ENCODE peak calls at places on chromosomes 6 and 20, in five cellular contexts. One of them, this sample, is unnamed.

GRCh38 chr20:59159822-59160740 is 3.5 kb upstream of the ZNF831 start:
- DNase-seq in CD8-positive, alpha-beta T cell: peak
- DNase-seq in AG04450: no peak
- DNase-seq in breast epithelium: no peak
- DNase-seq in heart left ventricle: no peak
- DNase-seq in this sample: no peak

GRCh38 chr6:137115653-137116052 is 57.8 kb downstream of the IL22RA2 start:
- DNase-seq in CD8-positive, alpha-beta T cell: no peak
- DNase-seq in AG04450: no peak
- DNase-seq in breast epithelium: no peak
- DNase-seq in heart left ventricle: no peak
- DNase-seq in this sample: no peak

GRCh38 chr6:151154418-151154817 is 85.3 kb upstream of the AKAP12 start:
- DNase-seq in CD8-positive, alpha-beta T cell: no peak
- DNase-seq in AG04450: no peak
- DNase-seq in breast epithelium: no peak
- DNase-seq in heart left ventricle: peak
- DNase-seq in this sample: no peak

GRCh38 chr20:1779567-1779966 is 115.6 kb upstream of the SIRPA start:
- DNase-seq in CD8-positive, alpha-beta T cell: no peak
- DNase-seq in AG04450: no peak
- DNase-seq in breast epithelium: no peak
- DNase-seq in heart left ventricle: no peak
- DNase-seq in this sample: no peak

GRCh38 chr6:16947461-16948159 is 154.2 kb upstream of the STMND1 start:
- DNase-seq in CD8-positive, alpha-beta T cell: no peak
- DNase-seq in AG04450: peak
- DNase-seq in breast epithelium: no peak
- DNase-seq in heart left ventricle: no peak
- DNase-seq in this sample: no peak

GRCh38 chr6:109441069-109441816 is 719 bp downstream of the SMPD2 start:
- DNase-seq in CD8-positive, alpha-beta T cell: peak
- DNase-seq in AG04450: no peak
- DNase-seq in breast epithelium: no peak
- DNase-seq in heart left ventricle: no peak
- DNase-seq in this sample: no peak

GRCh38 chr20:33404281-33404680 is 3.0 kb upstream of the CDK5RAP1 start:
- DNase-seq in CD8-positive, alpha-beta T cell: no peak
- DNase-seq in AG04450: no peak
- DNase-seq in breast epithelium: no peak
- DNase-seq in heart left ventricle: no peak
- DNase-seq in this sample: no peak

GRCh38 chr6:95232477-95232876 is 344.9 kb upstream of the MANEA start:
- DNase-seq in CD8-positive, alpha-beta T cell: no peak
- DNase-seq in AG04450: peak
- DNase-seq in breast epithelium: no peak
- DNase-seq in heart left ventricle: no peak
- DNase-seq in this sample: no peak

GRCh38 chr6:75282706-75283105 is 1.9 kb downstream of the TMEM30A start:
- DNase-seq in CD8-positive, alpha-beta T cell: no peak
- DNase-seq in AG04450: no peak
- DNase-seq in breast epithelium: no peak
- DNase-seq in heart left ventricle: no peak
- DNase-seq in this sample: no peak

GRCh38 chr6:31493875-31494694 is 3.9 kb upstream of the MICB start:
- DNase-seq in CD8-positive, alpha-beta T cell: peak
- DNase-seq in AG04450: no peak
- DNase-seq in breast epithelium: peak
- DNase-seq in heart left ventricle: peak
- DNase-seq in this sample: no peak

GRCh38 chr20:59207742-59208357 is 44.2 kb downstream of the ZNF831 start:
- DNase-seq in CD8-positive, alpha-beta T cell: peak
- DNase-seq in AG04450: no peak
- DNase-seq in breast epithelium: no peak
- DNase-seq in heart left ventricle: peak
- DNase-seq in this sample: peak

GRCh38 chr6:111939902-111940301 is 66.7 kb upstream of the FYN start:
- DNase-seq in CD8-positive, alpha-beta T cell: no peak
- DNase-seq in AG04450: no peak
- DNase-seq in breast epithelium: no peak
- DNase-seq in heart left ventricle: no peak
- DNase-seq in this sample: no peak

DNA sequence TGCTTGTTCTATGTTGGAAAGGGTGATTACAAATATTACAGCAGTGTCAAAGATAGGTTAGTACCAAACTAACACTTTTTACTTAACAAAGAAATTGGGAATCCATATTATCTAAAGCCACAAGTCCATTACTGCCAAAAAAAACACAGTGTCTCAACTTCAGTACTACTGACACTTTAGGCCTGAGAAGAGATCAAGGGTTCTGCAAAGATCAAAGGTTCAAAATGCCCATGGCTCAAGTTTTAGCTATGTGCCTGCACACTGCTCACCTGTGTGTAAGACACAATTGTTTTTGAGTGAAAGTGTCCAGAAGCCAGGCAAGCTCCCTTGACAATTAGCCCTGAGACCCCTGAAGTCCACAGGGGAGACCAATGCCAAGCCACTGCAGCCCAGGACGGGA is 132.6 kb downstream of the ZMYND8 start:
- DNase-seq in CD8-positive, alpha-beta T cell: no peak
- DNase-seq in AG04450: no peak
- DNase-seq in breast epithelium: no peak
- DNase-seq in heart left ventricle: no peak
- DNase-seq in this sample: no peak
- H3K27ac ChIP-seq in CD8-positive, alpha-beta T cell: no peak
- H3K27ac ChIP-seq in AG04450: no peak
- H3K27ac ChIP-seq in breast epithelium: no peak
- H3K27ac ChIP-seq in heart left ventricle: no peak
- H3K27ac ChIP-seq in this sample: no peak

DNA sequence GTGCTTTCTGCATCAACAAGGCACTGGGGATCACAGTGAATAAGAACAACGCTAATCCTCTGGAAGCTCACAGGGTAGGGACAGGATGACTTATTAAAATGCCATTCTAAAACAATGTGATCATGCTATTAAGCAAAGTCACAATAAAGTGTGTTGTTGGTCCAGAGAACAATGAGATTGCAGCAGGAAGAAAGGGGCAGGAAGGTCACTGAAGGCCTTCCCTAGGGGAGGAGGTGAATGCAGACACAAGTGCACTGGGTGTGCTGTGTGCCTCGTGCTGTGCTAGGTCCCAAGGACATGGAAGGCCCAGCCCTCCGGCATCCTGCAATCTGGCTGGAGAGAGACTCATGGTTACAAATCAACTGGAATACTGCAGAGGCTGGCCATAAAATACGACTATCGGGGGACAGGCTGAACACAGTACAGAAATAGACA is 55.7 kb downstream of the LYRM4 start:
- DNase-seq in CD8-positive, alpha-beta T cell: no peak
- DNase-seq in AG04450: no peak
- DNase-seq in breast epithelium: no peak
- DNase-seq in heart left ventricle: no peak
- DNase-seq in this sample: no peak
- H3K27ac ChIP-seq in CD8-positive, alpha-beta T cell: no peak
- H3K27ac ChIP-seq in AG04450: no peak
- H3K27ac ChIP-seq in breast epithelium: no peak
- H3K27ac ChIP-seq in heart left ventricle: peak
- H3K27ac ChIP-seq in this sample: peak

GRCh38 chr6:89284081-89284480 is 31.0 kb downstream of the GABRR2 start:
- DNase-seq in CD8-positive, alpha-beta T cell: no peak
- DNase-seq in AG04450: no peak
- DNase-seq in breast epithelium: no peak
- DNase-seq in heart left ventricle: no peak
- DNase-seq in this sample: no peak

GRCh38 chr6:89284963-89285735 is 29.9 kb downstream of the GABRR2 start:
- DNase-seq in CD8-positive, alpha-beta T cell: no peak
- DNase-seq in AG04450: no peak
- DNase-seq in breast epithelium: no peak
- DNase-seq in heart left ventricle: no peak
- DNase-seq in this sample: no peak

GRCh38 chr6:89289710-89290109 is 25.4 kb downstream of the GABRR2 start:
- DNase-seq in CD8-positive, alpha-beta T cell: no peak
- DNase-seq in AG04450: no peak
- DNase-seq in breast epithelium: no peak
- DNase-seq in heart left ventricle: no peak
- DNase-seq in this sample: no peak

GRCh38 chr6:89287351-89288028 is 27.6 kb downstream of the GABRR2 start:
- DNase-seq in CD8-positive, alpha-beta T cell: no peak
- DNase-seq in AG04450: no peak
- DNase-seq in breast epithelium: no peak
- DNase-seq in heart left ventricle: no peak
- DNase-seq in this sample: no peak

DNA sequence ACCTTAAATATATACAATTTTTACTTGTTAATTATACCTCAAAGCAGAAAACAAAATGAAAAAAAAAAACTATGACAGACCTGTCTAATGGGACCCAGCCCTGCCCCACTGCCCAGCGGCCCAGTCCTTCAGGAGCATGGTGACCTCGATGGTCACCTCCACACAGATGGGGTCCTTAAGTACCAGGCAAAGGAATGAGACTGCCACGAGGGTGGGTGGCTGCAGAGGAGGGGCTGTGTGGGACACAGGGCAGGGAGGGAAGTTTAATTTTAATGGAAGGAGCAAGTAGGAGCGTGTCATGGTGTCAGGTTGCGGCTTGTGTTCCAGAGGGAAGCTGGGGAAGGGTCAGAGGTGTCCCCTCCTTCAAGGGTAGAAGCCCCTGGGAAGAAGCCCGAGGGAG is 28.6 kb downstream of the GABRR2 start:
- DNase-seq in CD8-positive, alpha-beta T cell: no peak
- DNase-seq in AG04450: no peak
- DNase-seq in breast epithelium: no peak
- DNase-seq in heart left ventricle: no peak
- DNase-seq in this sample: no peak
- H3K27ac ChIP-seq in CD8-positive, alpha-beta T cell: no peak
- H3K27ac ChIP-seq in AG04450: no peak
- H3K27ac ChIP-seq in breast epithelium: no peak
- H3K27ac ChIP-seq in heart left ventricle: no peak
- H3K27ac ChIP-seq in this sample: no peak

GRCh38 chr20:64065062-64065972 is 2.3 kb downstream of the TCEA2 start:
- DNase-seq in CD8-positive, alpha-beta T cell: no peak
- DNase-seq in AG04450: no peak
- DNase-seq in breast epithelium: no peak
- DNase-seq in heart left ventricle: no peak
- DNase-seq in this sample: no peak

GRCh38 chr20:64062596-64063388 is at the start of gene TCEA2:
- DNase-seq in CD8-positive, alpha-beta T cell: peak
- DNase-seq in AG04450: peak
- DNase-seq in breast epithelium: peak
- DNase-seq in heart left ventricle: peak
- DNase-seq in this sample: peak

GRCh38 chr20:64063389-64064144 is 569 bp downstream of the TCEA2 start:
- DNase-seq in CD8-positive, alpha-beta T cell: no peak
- DNase-seq in AG04450: no peak
- DNase-seq in breast epithelium: no peak
- DNase-seq in heart left ventricle: no peak
- DNase-seq in this sample: no peak

GRCh38 chr20:64065973-64066341 is 3.0 kb downstream of the TCEA2 start:
- DNase-seq in CD8-positive, alpha-beta T cell: peak
- DNase-seq in AG04450: no peak
- DNase-seq in breast epithelium: no peak
- DNase-seq in heart left ventricle: no peak
- DNase-seq in this sample: no peak

GRCh38 chr20:64064145-64064698 is 1.2 kb downstream of the TCEA2 start:
- DNase-seq in CD8-positive, alpha-beta T cell: no peak
- DNase-seq in AG04450: no peak
- DNase-seq in breast epithelium: no peak
- DNase-seq in heart left ventricle: no peak
- DNase-seq in this sample: no peak
- H3K27ac ChIP-seq in CD8-positive, alpha-beta T cell: no peak
- H3K27ac ChIP-seq in AG04450: peak
- H3K27ac ChIP-seq in breast epithelium: peak
- H3K27ac ChIP-seq in heart left ventricle: peak
- H3K27ac ChIP-seq in this sample: no peak

GRCh38 chr6:15378272-15378671 is 132.4 kb downstream of the JARID2 start:
- DNase-seq in CD8-positive, alpha-beta T cell: no peak
- DNase-seq in AG04450: no peak
- DNase-seq in breast epithelium: no peak
- DNase-seq in heart left ventricle: no peak
- DNase-seq in this sample: no peak
- H3K27ac ChIP-seq in CD8-positive, alpha-beta T cell: no peak
- H3K27ac ChIP-seq in AG04450: no peak
- H3K27ac ChIP-seq in breast epithelium: no peak
- H3K27ac ChIP-seq in heart left ventricle: no peak
- H3K27ac ChIP-seq in this sample: no peak

GRCh38 chr6:117544725-117545124 is 57.6 kb downstream of the GOPC start:
- DNase-seq in CD8-positive, alpha-beta T cell: no peak
- DNase-seq in AG04450: no peak
- DNase-seq in breast epithelium: no peak
- DNase-seq in heart left ventricle: no peak
- DNase-seq in this sample: no peak

GRCh38 chr6:117545161-117545595 is 57.1 kb downstream of the GOPC start:
- DNase-seq in CD8-positive, alpha-beta T cell: no peak
- DNase-seq in AG04450: no peak
- DNase-seq in breast epithelium: no peak
- DNase-seq in heart left ventricle: no peak
- DNase-seq in this sample: no peak

GRCh38 chr6:117547688-117548621 is 54.4 kb downstream of the GOPC start:
- DNase-seq in CD8-positive, alpha-beta T cell: peak
- DNase-seq in AG04450: no peak
- DNase-seq in breast epithelium: no peak
- DNase-seq in heart left ventricle: peak
- DNase-seq in this sample: no peak

GRCh38 chr6:117548797-117549301 is 53.5 kb downstream of the GOPC start:
- DNase-seq in CD8-positive, alpha-beta T cell: peak
- DNase-seq in AG04450: no peak
- DNase-seq in breast epithelium: no peak
- DNase-seq in heart left ventricle: no peak
- DNase-seq in this sample: no peak

GRCh38 chr6:117546674-117547073 is 55.6 kb downstream of the GOPC start:
- DNase-seq in CD8-positive, alpha-beta T cell: no peak
- DNase-seq in AG04450: no peak
- DNase-seq in breast epithelium: no peak
- DNase-seq in heart left ventricle: no peak
- DNase-seq in this sample: no peak
- H3K27ac ChIP-seq in CD8-positive, alpha-beta T cell: no peak
- H3K27ac ChIP-seq in AG04450: no peak
- H3K27ac ChIP-seq in breast epithelium: no peak
- H3K27ac ChIP-seq in heart left ventricle: no peak
- H3K27ac ChIP-seq in this sample: no peak

DNA sequence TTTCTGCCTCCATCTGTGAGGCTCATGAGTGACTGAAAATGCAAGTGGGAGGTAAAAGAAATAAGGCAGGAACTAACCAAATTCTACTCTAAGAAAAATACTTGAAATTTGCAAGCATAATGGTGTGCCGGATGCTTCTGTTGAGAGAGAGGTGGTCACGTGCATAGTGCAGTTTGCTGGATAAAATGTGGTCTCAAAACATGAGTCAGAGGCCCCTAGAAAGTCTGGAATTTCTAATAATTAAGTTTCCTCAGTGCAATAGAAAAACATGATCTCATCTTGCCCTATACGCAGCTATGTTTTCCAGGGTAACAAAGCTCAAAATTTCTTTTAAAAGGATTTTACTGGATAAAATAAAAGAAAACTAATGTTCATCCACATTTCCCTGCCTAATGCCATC is 351.8 kb upstream of the ARID1B start:
- DNase-seq in CD8-positive, alpha-beta T cell: no peak
- DNase-seq in AG04450: peak
- DNase-seq in breast epithelium: no peak
- DNase-seq in heart left ventricle: no peak
- DNase-seq in this sample: no peak
- H3K27ac ChIP-seq in CD8-positive, alpha-beta T cell: no peak
- H3K27ac ChIP-seq in AG04450: no peak
- H3K27ac ChIP-seq in breast epithelium: no peak
- H3K27ac ChIP-seq in heart left ventricle: no peak
- H3K27ac ChIP-seq in this sample: no peak